ENCODE peak calls at places on chromosomes 7 and 10, in six cellular contexts. One of them, this sample, is unnamed.

GRCh38 chr10:77713506-77714280 is 76.1 kb upstream of the KCNMA1 start:
- DNase-seq in stimulated activated CD8-positive, alpha-beta memory T cell treated with anti-CD3 and anti-CD28 coated beads, Interleukin-2, amount 100 ng/mL, for 48 hours: no peak
- DNase-seq in T-helper 2 cell: no peak
- DNase-seq in Daoy: no peak
- DNase-seq in Ammon's horn: no peak
- DNase-seq in NB4: peak; percentile 21
- DNase-seq in this sample: no peak

GRCh38 chr7:110307776-110308175 is 783.2 kb upstream of the LRRN3 start:
- DNase-seq in stimulated activated CD8-positive, alpha-beta memory T cell treated with anti-CD3 and anti-CD28 coated beads, Interleukin-2, amount 100 ng/mL, for 48 hours: no peak
- DNase-seq in T-helper 2 cell: no peak
- DNase-seq in Daoy: no peak
- DNase-seq in Ammon's horn: no peak
- DNase-seq in NB4: peak; percentile 25
- DNase-seq in this sample: no peak

GRCh38 chr10:60098676-60099601 is 192.6 kb upstream of the CCDC6 start:
- DNase-seq in stimulated activated CD8-positive, alpha-beta memory T cell treated with anti-CD3 and anti-CD28 coated beads, Interleukin-2, amount 100 ng/mL, for 48 hours: no peak
- DNase-seq in T-helper 2 cell: no peak
- DNase-seq in Daoy: no peak
- DNase-seq in Ammon's horn: no peak
- DNase-seq in NB4: peak; percentile 55
- DNase-seq in this sample: no peak

GRCh38 chr10:89332092-89332633 is 4.4 kb downstream of the IFIT3 start:
- DNase-seq in stimulated activated CD8-positive, alpha-beta memory T cell treated with anti-CD3 and anti-CD28 coated beads, Interleukin-2, amount 100 ng/mL, for 48 hours: no peak
- DNase-seq in T-helper 2 cell: no peak
- DNase-seq in Daoy: peak; percentile 60
- DNase-seq in Ammon's horn: peak; percentile 73
- DNase-seq in NB4: peak; percentile 59
- DNase-seq in this sample: peak; percentile 18

GRCh38 chr10:67550838-67551402 is 145.1 kb downstream of the CTNNA3 start:
- DNase-seq in stimulated activated CD8-positive, alpha-beta memory T cell treated with anti-CD3 and anti-CD28 coated beads, Interleukin-2, amount 100 ng/mL, for 48 hours: no peak
- DNase-seq in T-helper 2 cell: no peak
- DNase-seq in Daoy: no peak
- DNase-seq in Ammon's horn: no peak
- DNase-seq in NB4: no peak
- DNase-seq in this sample: no peak

GRCh38 chr10:43190775-43191174 is 52.5 kb downstream of the CSGALNACT2 start:
- DNase-seq in stimulated activated CD8-positive, alpha-beta memory T cell treated with anti-CD3 and anti-CD28 coated beads, Interleukin-2, amount 100 ng/mL, for 48 hours: no peak
- DNase-seq in T-helper 2 cell: no peak
- DNase-seq in Daoy: no peak
- DNase-seq in Ammon's horn: peak; percentile 57
- DNase-seq in NB4: no peak
- DNase-seq in this sample: no peak

GRCh38 chr7:106982415-106982814 is 62.1 kb upstream of the PRKAR2B start:
- DNase-seq in stimulated activated CD8-positive, alpha-beta memory T cell treated with anti-CD3 and anti-CD28 coated beads, Interleukin-2, amount 100 ng/mL, for 48 hours: no peak
- DNase-seq in T-helper 2 cell: no peak
- DNase-seq in Daoy: no peak
- DNase-seq in Ammon's horn: no peak
- DNase-seq in NB4: no peak
- DNase-seq in this sample: no peak

GRCh38 chr7:40382145-40382544 is 247.3 kb downstream of the SUGCT start:
- DNase-seq in stimulated activated CD8-positive, alpha-beta memory T cell treated with anti-CD3 and anti-CD28 coated beads, Interleukin-2, amount 100 ng/mL, for 48 hours: no peak
- DNase-seq in T-helper 2 cell: no peak
- DNase-seq in Daoy: no peak
- DNase-seq in Ammon's horn: no peak
- DNase-seq in NB4: no peak
- DNase-seq in this sample: no peak

GRCh38 chr7:135772639-135773019 is 24.0 kb upstream of the FAM180A start:
- DNase-seq in stimulated activated CD8-positive, alpha-beta memory T cell treated with anti-CD3 and anti-CD28 coated beads, Interleukin-2, amount 100 ng/mL, for 48 hours: no peak
- DNase-seq in T-helper 2 cell: no peak
- DNase-seq in Daoy: no peak
- DNase-seq in Ammon's horn: no peak
- DNase-seq in NB4: no peak
- DNase-seq in this sample: no peak

This sample was measured in thyroid gland.